ENCODE peak calls at places on chromosomes 5 and 9, in four cellular contexts. Z, J, O and T are unnamed samples.

GRCh38 chr9:130890124-130890523 is 6.5 kb downstream of the QRFP start:
- DNase-seq in O (no peak), J (no peak), Z (no peak), T (no peak)

GRCh38 chr9:134305533-134305932 is 20.7 kb upstream of the RXRA start:
- DNase-seq in O (no peak), J (no peak), Z (no peak), T (no peak)

GRCh38 chr9:91207889-91208651 is 153.6 kb downstream of the AUH start:
- DNase-seq in J (no peak), Z (no peak), O (no peak), T (no peak)

GRCh38 chr5:159050408-159051091 is 49.2 kb downstream of the EBF1 start:
- DNase-seq in O (no peak), J (no peak), Z (no peak), T (peak)

GRCh38 chr5:176133289-176133870 is 104.8 kb upstream of the SIMC1 start:
- DNase-seq in O (no peak), J (peak), Z (no peak), T (no peak)

GRCh38 chr9:127035423-127035822 is 87.0 kb downstream of the ANGPTL2 start:
- DNase-seq in Z (no peak), J (no peak), O (peak), T (no peak)

GRCh38 chr5:133824661-133825254 is 143.7 kb downstream of the C5orf15 start:
- DNase-seq in J (no peak), O (no peak), Z (no peak), T (no peak)

GRCh38 chr5:106459541-106459940 is 1211.2 kb downstream of the EFNA5 start:
- DNase-seq in Z (no peak), O (no peak), J (no peak), T (no peak)

GRCh38 chr5:395156-395920 is 47.6 kb upstream of the EXOC3 start:
- DNase-seq in J (peak), Z (no peak), O (no peak), T (no peak)

GRCh38 chr5:174083041-174083827 is 37.7 kb downstream of the NSG2 start:
- DNase-seq in O (no peak), J (no peak), Z (no peak), T (no peak)

GRCh38 chr9:100700689-100701318 is 122.9 kb downstream of the CAVIN4 start:
- DNase-seq in J (no peak), O (no peak), Z (no peak), T (peak)

GRCh38 chr5:146240951-146241350 is 37.5 kb downstream of the RBM27 start:
- DNase-seq in Z (no peak), O (no peak), J (no peak), T (no peak)

GRCh38 chr9:77063645-77064285 is 44.3 kb downstream of the FOXB2 start:
- DNase-seq in J (no peak), O (no peak), Z (no peak), T (no peak)

GRCh38 chr5:66757834-66758396 is 161.7 kb downstream of the MAST4 start:
- DNase-seq in O (no peak), Z (no peak), J (no peak), T (no peak)

GRCh38 chr5:68884893-68885292 is 208.9 kb upstream of the SLC30A5 start:
- DNase-seq in J (no peak), Z (no peak), O (no peak), T (no peak)

GRCh38 chr5:124538931-124539330 is 207.5 kb downstream of the ZNF608 start:
- DNase-seq in Z (no peak), J (no peak), O (no peak), T (no peak)

GRCh38 chr9:4297795-4298254 is 2.0 kb downstream of the GLIS3 start:
- DNase-seq in J (peak), O (peak), Z (no peak), T (no peak)

GRCh38 chr5:141883184-141883947 is 5.2 kb upstream of the PCDH1 start:
- DNase-seq in J (no peak), O (no peak), Z (no peak), T (no peak)

GRCh38 chr5:150105898-150106615 is 19.7 kb upstream of the CSF1R start:
- DNase-seq in Z (no peak), J (peak), O (no peak), T (no peak)
- TF ChIP-seq POLR2AphosphoS5 in Z (no peak), J (no peak), O (no peak), T (no peak)

GRCh38 chr9:22241024-22241423 is 205.6 kb upstream of the DMRTA1 start:
- DNase-seq in O (no peak), J (no peak), Z (no peak), T (no peak)
- TF ChIP-seq POLR2AphosphoS5 in O (no peak), J (no peak), Z (no peak), T (no peak)

DNA sequence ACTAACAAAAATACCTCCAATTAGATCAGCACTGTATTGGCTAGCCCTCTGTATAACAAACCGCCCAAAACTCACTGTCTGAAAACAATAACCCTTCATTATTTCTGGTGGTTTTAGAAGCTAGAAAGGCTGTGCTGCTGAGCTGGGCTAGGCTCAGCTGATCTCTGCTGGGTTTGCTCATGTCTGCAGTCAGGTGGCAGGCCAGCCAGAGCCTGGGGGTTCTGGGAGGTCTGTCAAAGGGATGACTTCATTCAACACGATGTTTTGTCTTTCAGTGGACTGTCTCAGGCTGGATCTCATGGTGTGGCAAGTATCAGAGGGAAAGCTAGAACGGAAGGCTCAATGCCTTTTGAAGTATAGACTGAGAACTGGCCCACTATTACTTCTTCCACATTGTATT is 335.1 kb upstream of the DMAC1 start:
- DNase-seq in Z (no peak), O (no peak), J (no peak), T (no peak)
- TF ChIP-seq POLR2AphosphoS5 in Z (no peak), O (no peak), J (no peak), T (no peak)

GRCh38 chr9:129639756-129640085 is 2.2 kb downstream of the ASB6 start:
- DNase-seq in Z (no peak), O (no peak), J (no peak), T (no peak)

GRCh38 chr9:129639034-129639630 is 2.8 kb downstream of the ASB6 start:
- DNase-seq in O (no peak), J (no peak), Z (no peak), T (no peak)

GRCh38 chr9:129637673-129638439 is 4.1 kb downstream of the ASB6 start:
- DNase-seq in Z (no peak), J (no peak), O (no peak), T (no peak)

GRCh38 chr9:129635099-129635803 is 6.7 kb downstream of the ASB6 start:
- DNase-seq in O (no peak), J (no peak), Z (no peak), T (no peak)

DNA sequence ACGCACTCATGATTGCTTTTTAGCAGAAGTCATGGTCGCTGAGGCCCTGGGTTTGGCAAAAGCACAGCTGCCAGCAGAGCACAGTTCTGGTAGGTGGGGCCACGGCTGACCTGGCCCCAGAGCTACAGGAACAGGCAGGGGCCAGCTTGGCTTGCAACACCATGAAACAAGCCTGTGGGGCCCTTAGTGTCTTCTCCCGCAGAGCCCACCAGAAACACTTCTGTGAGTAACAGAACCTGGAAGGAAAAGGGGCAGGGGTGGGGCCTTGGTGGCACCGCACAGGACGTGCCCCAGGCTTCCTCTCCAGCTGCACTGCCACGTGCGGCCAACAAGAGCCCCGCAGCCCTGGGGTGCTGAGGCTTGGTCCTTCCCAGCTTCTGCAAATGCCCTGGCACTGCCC is 4.8 kb downstream of the ASB6 start:
- DNase-seq in Z (no peak), J (no peak), O (no peak), T (no peak)
- TF ChIP-seq POLR2AphosphoS5 in Z (no peak), J (no peak), O (no peak), T (no peak)

GRCh38 chr5:154189819-154190651 is 498 bp upstream of the GALNT10 start:
- DNase-seq in J (peak), Z (peak), O (peak), T (no peak)
- TF ChIP-seq POLR2AphosphoS5 in J (peak), Z (no peak), O (peak), T (peak)

GRCh38 chr9:83965350-83966208 is 14.4 kb downstream of the HNRNPK start:
- DNase-seq in O (no peak), J (no peak), Z (no peak), T (no peak)
- TF ChIP-seq POLR2AphosphoS5 in O (no peak), J (no peak), Z (no peak), T (peak)

DNA sequence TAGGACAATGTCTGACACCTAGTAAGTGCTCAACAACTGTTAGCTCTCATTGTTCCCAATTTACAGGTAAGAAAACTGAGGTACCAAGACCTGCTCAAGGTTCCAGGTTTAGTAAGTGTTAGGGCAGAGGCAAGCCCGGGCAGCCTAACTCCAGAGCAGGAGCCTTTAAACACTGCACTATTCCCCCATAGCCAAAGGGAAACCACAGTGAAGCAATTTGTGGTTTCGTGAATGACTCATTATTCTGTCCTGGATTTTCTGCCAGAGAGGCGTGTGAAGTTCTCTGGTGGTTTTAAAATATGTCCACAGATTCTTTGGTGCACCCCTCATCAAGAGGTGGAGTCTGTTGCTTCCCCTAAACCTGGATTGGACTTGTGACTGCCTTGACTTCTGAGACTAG is 1.0 kb upstream of the MCC start:
- DNase-seq in Z (no peak), O (no peak), J (no peak), T (peak)
- TF ChIP-seq POLR2AphosphoS5 in Z (no peak), O (no peak), J (peak), T (no peak)

GRCh38 chr5:172910828-172911627 is 48.2 kb upstream of the RPL26L1 start:
- DNase-seq in J (peak), Z (no peak), O (peak), T (no peak)
- TF ChIP-seq POLR2AphosphoS5 in J (peak), Z (peak), O (peak), T (no peak)

GRCh38 chr5:87421307-87421706 is 8.6 kb upstream of the CCNH start:
- DNase-seq in Z (no peak), O (no peak), J (no peak), T (no peak)
- TF ChIP-seq POLR2AphosphoS5 in Z (no peak), O (no peak), J (no peak), T (no peak)

DNA sequence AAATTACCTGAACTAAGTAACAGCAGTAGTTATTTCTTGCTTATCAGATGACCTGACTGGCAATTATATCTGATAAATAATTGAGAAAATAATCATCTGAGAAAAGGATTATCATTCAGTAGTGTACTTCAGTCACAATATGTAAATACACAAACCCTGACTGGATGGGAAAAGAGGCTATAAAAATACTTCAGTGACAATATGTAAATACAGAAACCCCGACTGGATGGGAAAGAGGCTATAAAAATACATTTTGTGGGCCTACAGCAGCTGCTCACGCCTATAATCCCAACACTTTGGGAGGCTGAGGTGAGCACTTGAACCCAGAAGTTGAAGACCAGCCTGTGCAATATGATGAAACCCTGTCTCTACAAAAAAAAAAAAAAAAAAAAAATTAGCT is 11.1 kb downstream of the UBAP2 start:
- DNase-seq in Z (no peak), J (no peak), O (no peak), T (no peak)
- TF ChIP-seq POLR2AphosphoS5 in Z (no peak), J (no peak), O (no peak), T (no peak)